ENCODE peak calls at places on chromosomes 1 and 21, in seven cellular contexts. C is effector memory CD4-positive, alpha-beta T cell; D is GM12878; L is psoas muscle; Z is left lung; X is SJSA1; P is esophagus muscularis mucosa. Q is an unnamed sample.

GRCh38 chr1:7230121-7230895 is 445.1 kb downstream of the CAMTA1 start:
- DNase-seq in P (peak; percentile 39), Z (no peak), C (no peak), L (no peak), X (no peak), D (no peak), Q (no peak)

GRCh38 chr1:58895559-58896135 is 111.8 kb upstream of the JUN start:
- DNase-seq in P (no peak), C (no peak), Z (peak; percentile 64), L (no peak), X (no peak), D (no peak), Q (no peak)

GRCh38 chr1:66684353-66684752 is 67.9 kb upstream of the DYNLT5 start:
- DNase-seq in P (no peak), X (no peak), Z (no peak), L (no peak), C (no peak), D (no peak), Q (no peak)

GRCh38 chr1:229870381-229870780 is 196.7 kb upstream of the GALNT2 start:
- DNase-seq in X (no peak), P (no peak), D (no peak), Z (no peak), L (no peak), C (no peak), Q (no peak)

GRCh38 chr1:89781494-89782126 is 39.2 kb upstream of the LRRC8D start:
- DNase-seq in L (no peak), X (no peak), P (no peak), D (peak; percentile 81), Z (no peak), C (peak; percentile 36), Q (no peak)

GRCh38 chr1:155178441-155179106 is 4.9 kb downstream of the TRIM46 start:
- DNase-seq in X (peak; percentile 38), C (no peak), P (no peak), Z (peak; percentile 74), D (no peak), L (no peak), Q (peak; percentile 22)

GRCh38 chr1:161162806-161163205 is 3.4 kb upstream of the PPOX start:
- DNase-seq in C (no peak), Z (no peak), P (peak; percentile 83), L (no peak), X (no peak), D (no peak), Q (peak; percentile 15)

GRCh38 chr1:19209439-19209989 is 552 bp downstream of the UBR4 start:
- DNase-seq in D (no peak), L (peak; percentile 40), Z (peak; percentile 53), C (peak; percentile 7), X (peak; percentile 62), P (no peak), Q (no peak)

GRCh38 chr1:82830695-82831380 is 1030.1 kb downstream of the ADGRL2 start:
- DNase-seq in L (no peak), Z (no peak), P (no peak), C (no peak), X (no peak), D (no peak), Q (no peak)

GRCh38 chr1:78591971-78592370 is 28.3 kb upstream of the IFI44L start:
- DNase-seq in Z (no peak), X (no peak), P (no peak), L (no peak), C (no peak), D (no peak), Q (no peak)

GRCh38 chr1:25527946-25528595 is 15.3 kb upstream of the LDLRAP1 start:
- DNase-seq in C (no peak), D (no peak), X (no peak), P (no peak), Z (no peak), L (no peak), Q (no peak)

GRCh38 chr21:27320868-27321267 is 354.0 kb upstream of the ADAMTS5 start:
- DNase-seq in X (no peak), L (no peak), Z (no peak), P (no peak), D (no peak), C (no peak), Q (no peak)

GRCh38 chr1:177476706-177477105 is 305.9 kb downstream of the BRINP2 start:
- DNase-seq in C (no peak), D (no peak), P (no peak), Z (no peak), L (no peak), X (no peak), Q (no peak)

GRCh38 chr1:209772116-209772515 is 12.2 kb downstream of the C1orf74 start:
- DNase-seq in C (no peak), D (no peak), P (no peak), Z (no peak), X (no peak), L (no peak), Q (no peak)

GRCh38 chr1:209770636-209771415 is 13.5 kb downstream of the C1orf74 start:
- DNase-seq in Z (no peak), X (no peak), P (no peak), L (no peak), D (no peak), C (no peak), Q (no peak)

GRCh38 chr1:209769171-209769904 is 13.5 kb downstream of the TRAF3IP3 start:
- DNase-seq in X (peak; percentile 59), C (peak; percentile 65), L (peak; percentile 65), P (peak; percentile 94), Z (peak; percentile 69), D (peak; percentile 75), Q (peak; percentile 31)

GRCh38 chr1:209768354-209768774 is 12.5 kb downstream of the TRAF3IP3 start:
- DNase-seq in X (no peak), C (peak; percentile 76), L (no peak), D (peak; percentile 84), Z (no peak), P (no peak), Q (no peak)

DNA sequence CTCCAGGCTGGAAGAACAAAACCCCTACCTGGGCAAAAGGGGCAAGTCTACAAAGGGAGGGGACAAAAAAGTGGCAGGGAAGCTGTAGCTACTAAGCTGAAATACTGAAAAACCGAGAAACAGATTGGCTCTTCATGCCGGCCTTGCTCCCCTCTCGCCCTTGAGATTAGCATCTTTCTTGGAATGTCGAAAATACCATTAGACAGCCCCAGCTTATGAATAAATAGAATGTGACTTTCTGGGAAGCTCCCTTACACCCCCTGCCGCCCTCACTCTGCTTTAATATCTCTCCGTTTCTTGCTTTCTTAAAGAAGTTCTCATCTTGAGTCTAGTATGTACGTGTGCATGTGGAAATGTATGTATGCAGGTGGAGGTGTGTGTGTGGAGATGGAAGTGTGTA is 14.1 kb downstream of the TRAF3IP3 start:
- DNase-seq in D (no peak), L (no peak), C (no peak), X (no peak), P (no peak), Z (no peak), Q (no peak)
- H3K4me1 ChIP-seq in D (peaks cover 54% of the 10 kb centered on the region), L (no peaks in the 10 kb centered on the region), C (peaks cover 49% of the 10 kb centered on the region), X (peaks cover 19% of the 10 kb centered on the region), P (peaks cover 41% of the 10 kb centered on the region), Z (peaks cover 49% of the 10 kb centered on the region), Q (peaks cover 5% of the 10 kb centered on the region)

GRCh38 chr1:153775432-153776311 is 465 bp downstream of the SLC27A3 start:
- DNase-seq in X (no peak), Z (peak; percentile 71), L (peak; percentile 72), C (peak; percentile 40), D (no peak), P (no peak), Q (peak; percentile 83)

GRCh38 chr1:153777648-153778047 is 2.4 kb downstream of the SLC27A3 start:
- DNase-seq in C (no peak), X (no peak), Z (no peak), L (no peak), P (no peak), D (no peak), Q (peak; percentile 53)

GRCh38 chr1:153776971-153777370 is 1.8 kb downstream of the SLC27A3 start:
- DNase-seq in Z (no peak), X (no peak), L (no peak), D (no peak), P (no peak), C (no peak), Q (no peak)

GRCh38 chr1:153774780-153775431 is at the start of gene SLC27A3:
- DNase-seq in C (no peak), Z (peak; percentile 87), X (peak; percentile 59), D (no peak), L (peak; percentile 78), P (peak; percentile 94), Q (peak; percentile 87)

DNA sequence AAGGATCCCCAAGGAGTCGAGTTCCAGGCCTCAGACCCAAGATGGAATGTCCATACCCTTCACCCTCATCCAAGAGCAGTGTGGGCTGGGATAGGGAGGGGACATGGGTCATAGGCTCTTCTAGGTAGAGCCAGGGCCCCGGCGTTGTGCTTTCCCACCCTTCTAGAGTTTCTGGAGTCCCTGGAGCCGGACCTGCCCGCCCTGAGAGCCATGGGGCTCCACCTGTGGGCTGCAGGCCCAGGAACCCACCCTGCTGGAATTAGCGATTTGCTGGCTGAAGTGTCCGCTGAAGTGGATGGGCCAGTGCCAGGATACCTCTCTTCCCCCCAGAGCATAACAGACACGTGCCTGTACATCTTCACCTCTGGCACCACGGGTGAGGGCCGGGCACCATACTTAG is 1.1 kb downstream of the SLC27A3 start:
- DNase-seq in P (no peak), X (no peak), L (peak; percentile 12), C (no peak), Z (no peak), D (no peak), Q (no peak)
- H3K4me1 ChIP-seq in P (peaks cover 80% of the 10 kb centered on the region), X (peaks cover 16% of the 10 kb centered on the region), L (peaks cover 26% of the 10 kb centered on the region), C (peaks cover 11% of the 10 kb centered on the region), Z (peaks cover 75% of the 10 kb centered on the region), D (peaks cover 3% of the 10 kb centered on the region), Q (peaks cover 9% of the 10 kb centered on the region)

DNA sequence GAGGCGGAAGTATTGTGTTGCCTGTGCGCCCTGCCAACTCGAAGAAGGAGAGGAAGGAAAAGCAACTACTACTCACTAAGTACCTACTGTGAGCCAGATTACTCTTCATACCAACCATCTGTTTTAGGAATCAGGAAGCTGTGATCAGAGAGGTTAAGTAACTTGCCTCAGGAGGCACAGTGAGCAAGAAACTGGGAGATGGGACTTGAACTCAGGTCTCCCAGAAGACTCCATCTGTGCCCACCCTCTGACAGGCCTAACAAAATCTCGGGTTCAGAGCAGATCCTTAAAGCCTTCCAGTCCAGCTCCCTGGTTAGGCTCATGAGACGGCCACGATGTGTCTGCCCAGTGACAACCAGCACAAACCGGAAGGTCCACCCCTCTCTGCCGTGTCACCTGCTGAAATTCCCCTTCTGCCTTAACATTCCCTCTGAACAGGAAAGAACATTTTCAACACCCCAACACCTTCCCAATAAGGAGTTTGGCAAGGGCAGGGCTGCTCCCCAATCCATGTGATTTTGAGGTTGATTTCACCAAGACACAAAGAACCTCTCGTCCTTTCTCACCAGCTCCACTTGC is 230.1 kb downstream of the TOMM20 start:
- DNase-seq in D (no peak), Z (no peak), X (no peak), L (no peak), C (no peak), P (no peak), Q (no peak)
- H3K4me1 ChIP-seq in D (peaks cover 10% of the 10 kb centered on the region), Z (peaks cover 21% of the 10 kb centered on the region), X (peaks cover 45% of the 10 kb centered on the region), L (peaks cover 27% of the 10 kb centered on the region), C (peaks cover 5% of the 10 kb centered on the region), P (peaks cover 20% of the 10 kb centered on the region), Q (no peaks in the 10 kb centered on the region)

DNA sequence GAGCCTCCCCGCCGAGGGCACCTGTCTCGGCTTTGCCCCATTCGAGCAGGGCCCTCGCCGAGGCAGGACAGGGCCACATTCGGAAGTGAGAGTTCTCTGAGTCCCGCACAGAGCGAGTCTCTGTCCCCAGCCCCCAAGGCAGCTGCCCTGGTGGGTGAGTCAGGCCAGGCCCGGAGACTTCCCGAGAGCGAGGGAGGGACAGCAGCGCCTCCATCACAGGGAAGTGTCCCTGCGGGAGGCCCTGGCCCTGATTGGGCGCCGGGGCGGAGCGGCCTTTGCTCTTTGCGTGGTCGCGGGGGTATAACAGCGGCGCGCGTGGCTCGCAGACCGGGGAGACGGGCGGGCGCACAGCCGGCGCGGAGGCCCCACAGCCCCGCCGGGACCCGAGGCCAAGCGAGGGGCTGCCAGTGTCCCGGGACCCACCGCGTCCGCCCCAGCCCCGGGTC is at the start of gene AIRE:
- DNase-seq in P (no peak), C (no peak), X (peak; percentile 70), L (peak; percentile 28), D (no peak), Z (no peak), Q (no peak)
- H3K4me1 ChIP-seq in P (peaks cover 8% of the 10 kb centered on the region), C (no peaks in the 10 kb centered on the region), X (peaks cover 7% of the 10 kb centered on the region), L (no peaks in the 10 kb centered on the region), D (peaks cover 6% of the 10 kb centered on the region), Z (peaks cover 6% of the 10 kb centered on the region), Q (no peaks in the 10 kb centered on the region)